ENCODE peak calls at places on chromosomes 3 and 15, in eight cellular contexts. I is GM23248, S is PC-3, H is GM12878, W is mesendoderm, F is HepG2, O is fibroblast of lung, U is H9. T is an unnamed sample. For H3K4me1, the result is how much of the 10 kb centered on the place peaks cover.

GRCh38 chr3:63908081-63908736 is 4.0 kb downstream of the SCAANT1 start:
- DNase-seq in H (no peak), F (peak), W (peak), I (peak), O (peak), S (no peak), U (no peak), T (no peak)

GRCh38 chr3:182142928-182143327 is 431.2 kb downstream of the SOX2 start:
- DNase-seq in I (no peak), W (no peak), H (no peak), U (peak), S (no peak), F (no peak), O (no peak), T (no peak)

GRCh38 chr3:171334465-171334811 is 125.8 kb downstream of the TNIK start:
- DNase-seq in O (peak), H (no peak), S (no peak), U (no peak), I (no peak), F (no peak), W (no peak), T (no peak)

GRCh38 chr3:195872800-195873199 is 35.6 kb downstream of the TNK2 start:
- DNase-seq in F (no peak), S (no peak), H (no peak), O (no peak), U (no peak), W (no peak), I (no peak), T (no peak)

GRCh38 chr3:36542186-36542585 is 161.9 kb downstream of the STAC start:
- DNase-seq in F (no peak), U (no peak), W (no peak), I (peak), S (no peak), H (no peak), O (peak), T (no peak)

GRCh38 chr15:51203797-51204196 is 109.1 kb upstream of the TNFAIP8L3 start:
- DNase-seq in F (peak), U (no peak), W (no peak), S (peak), H (no peak), I (peak), O (peak), T (no peak)

GRCh38 chr3:38137615-38138346 is 680 bp upstream of the MYD88 start:
- DNase-seq in H (no peak), I (peak), W (peak), S (no peak), F (no peak), O (peak), U (peak), T (peak)

GRCh38 chr3:188581365-188581764 is 427.4 kb downstream of the LPP start:
- DNase-seq in W (no peak), H (no peak), S (no peak), U (no peak), I (no peak), O (no peak), F (peak), T (no peak)

GRCh38 chr3:46845397-46845859 is 17.8 kb downstream of the MYL3 start:
- DNase-seq in S (peak), W (peak), F (no peak), I (peak), O (peak), H (no peak), U (peak), T (peak)
- H3K9ac ChIP-seq in S (peak), W (peak), F (no peak), I (peak), O (peak), H (peak), U (no peak), T (peak)

GRCh38 chr15:52486003-52486996 is 42.4 kb downstream of the MYO5A start:
- DNase-seq in F (no peak), W (peak), U (peak), O (peak), H (no peak), S (no peak), I (no peak), T (no peak)
- H3K4me1 ChIP-seq in F (under half), W (under half), U (under half), O (under half), H (under half), S (under half), I (under half), T (under half)

GRCh38 chr3:168506589-168506988 is 410.9 kb upstream of the GOLIM4 start:
- DNase-seq in O (no peak), S (no peak), I (no peak), H (no peak), F (no peak), W (no peak), U (no peak), T (no peak)
- H3K9ac ChIP-seq in O (no peak), S (no peak), I (no peak), H (no peak), F (no peak), W (no peak), U (no peak), T (no peak)

DNA sequence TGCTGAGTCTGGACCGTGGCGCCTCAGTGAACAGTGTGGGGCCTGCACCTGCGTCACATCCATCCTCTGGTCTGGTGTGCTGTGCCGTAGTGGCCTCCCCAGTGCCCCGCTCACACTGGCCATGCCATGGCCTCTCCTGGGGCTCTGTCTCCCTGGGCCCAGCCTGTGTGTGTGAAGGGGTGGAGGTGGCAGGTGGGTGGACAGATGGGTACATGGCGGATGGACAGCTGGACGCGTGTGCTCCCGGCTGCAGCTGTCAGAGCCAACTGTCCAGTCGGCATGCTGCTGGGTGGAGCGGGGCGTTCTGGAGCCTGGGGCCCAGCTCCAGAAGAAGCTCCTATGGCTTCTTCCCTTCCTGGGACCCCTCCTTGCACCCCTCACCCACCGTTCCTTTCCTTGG is 17.9 kb downstream of the PLXNA1 start:
- DNase-seq in S (no peak), H (no peak), W (no peak), F (no peak), I (no peak), O (no peak), U (no peak), T (no peak)
- H3K4me1 ChIP-seq in S (under half), H (under half), W (under half), F (under half), I (under half), O (under half), U (under half), T (under half)

GRCh38 chr15:28885630-28886430 is at the start of gene APBA2:
- DNase-seq in O (peak), U (peak), S (peak), W (peak), I (peak), H (no peak), F (no peak), T (no peak)
- H3K9ac ChIP-seq in O (peak), U (no peak), S (peak), W (peak), I (no peak), H (no peak), F (no peak), T (no peak)

DNA sequence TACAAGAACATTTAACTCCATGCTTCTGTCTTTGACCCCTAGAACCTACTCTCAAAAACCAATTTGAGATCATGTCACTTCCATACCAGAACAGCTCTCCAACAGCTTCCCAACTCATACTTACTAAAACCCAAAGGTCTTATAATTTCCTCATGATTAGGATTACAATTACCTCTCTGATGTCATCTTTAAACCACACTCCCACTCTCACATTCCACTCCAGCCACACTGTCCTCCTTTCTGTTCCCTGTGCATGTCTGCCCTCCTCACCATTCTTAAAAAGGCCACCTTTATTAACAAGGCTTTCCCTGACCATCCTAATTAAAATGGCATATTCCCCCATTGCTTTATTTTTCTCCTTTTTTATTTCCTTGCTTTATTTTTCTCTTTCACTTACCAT is 18.9 kb downstream of the PHC3 start:
- DNase-seq in W (no peak), F (no peak), O (peak), U (no peak), H (no peak), S (no peak), I (peak), T (no peak)
- H3K4me1 ChIP-seq in W (under half), F (under half), O (under half), U (under half), H (under half), S (under half), I (under half), T (under half)

DNA sequence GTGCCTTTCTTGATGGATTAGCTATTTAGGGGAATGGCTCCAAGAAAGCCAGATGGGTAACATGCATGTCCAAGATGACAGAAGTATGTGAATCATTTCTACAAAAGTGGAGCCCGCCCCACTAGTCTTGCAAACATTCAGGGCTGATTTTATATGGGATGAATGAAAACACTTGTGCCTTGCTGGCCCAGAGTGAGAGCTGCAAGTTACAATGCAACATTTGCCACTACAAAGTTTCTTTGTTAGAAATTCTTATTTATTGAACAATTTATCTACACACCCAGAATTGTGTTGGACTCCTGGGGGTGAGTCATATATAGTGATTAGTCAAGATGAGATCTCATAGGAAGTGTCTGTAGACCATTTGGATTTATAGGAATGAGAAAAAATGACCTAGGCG is 53.3 kb upstream of the DCBLD2 start:
- DNase-seq in W (no peak), H (no peak), I (peak), U (no peak), F (no peak), S (peak), O (peak), T (no peak)
- H3K9ac ChIP-seq in W (no peak), H (no peak), I (no peak), U (no peak), F (no peak), S (no peak), O (no peak), T (no peak)

GRCh38 chr3:71525376-71525775 is 58.2 kb downstream of the FOXP1 start:
- DNase-seq in W (no peak), I (no peak), S (no peak), F (no peak), U (no peak), O (no peak), H (no peak), T (no peak)

GRCh38 chr3:71524688-71525087 is 58.8 kb downstream of the FOXP1 start:
- DNase-seq in W (no peak), U (no peak), O (no peak), I (no peak), H (no peak), F (no peak), S (no peak), T (no peak)

GRCh38 chr3:71521940-71522876 is 61.3 kb downstream of the FOXP1 start:
- DNase-seq in O (no peak), U (no peak), I (no peak), S (peak), F (no peak), W (no peak), H (no peak), T (no peak)

GRCh38 chr3:71521021-71521352 is 62.5 kb downstream of the FOXP1 start:
- DNase-seq in H (no peak), I (no peak), S (no peak), O (no peak), W (peak), U (no peak), F (no peak), T (no peak)

DNA sequence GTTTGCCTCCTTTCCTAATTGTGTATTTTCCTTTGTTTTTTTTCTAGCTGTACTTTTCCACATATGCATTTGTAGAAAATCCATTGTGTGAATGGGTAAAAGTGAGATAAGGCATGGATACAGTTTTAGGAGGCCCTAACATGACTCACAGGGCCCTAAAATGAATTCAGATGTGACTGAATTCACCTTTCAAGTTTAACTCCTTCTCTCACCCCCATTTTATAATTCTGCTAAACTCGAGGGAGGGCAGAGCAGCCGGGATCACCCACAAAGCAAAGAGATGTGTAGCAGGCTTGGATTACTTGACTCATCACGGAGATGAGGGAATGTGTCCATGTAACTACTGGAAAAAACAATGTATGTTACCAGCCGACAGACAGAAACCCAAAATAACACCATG is 59.9 kb downstream of the FOXP1 start:
- DNase-seq in O (peak), F (no peak), U (no peak), W (no peak), H (no peak), S (no peak), I (no peak), T (no peak)
- H3K4me1 ChIP-seq in O (under half), F (under half), U (under half), W (under half), H (under half), S (under half), I (under half), T (under half)

DNA sequence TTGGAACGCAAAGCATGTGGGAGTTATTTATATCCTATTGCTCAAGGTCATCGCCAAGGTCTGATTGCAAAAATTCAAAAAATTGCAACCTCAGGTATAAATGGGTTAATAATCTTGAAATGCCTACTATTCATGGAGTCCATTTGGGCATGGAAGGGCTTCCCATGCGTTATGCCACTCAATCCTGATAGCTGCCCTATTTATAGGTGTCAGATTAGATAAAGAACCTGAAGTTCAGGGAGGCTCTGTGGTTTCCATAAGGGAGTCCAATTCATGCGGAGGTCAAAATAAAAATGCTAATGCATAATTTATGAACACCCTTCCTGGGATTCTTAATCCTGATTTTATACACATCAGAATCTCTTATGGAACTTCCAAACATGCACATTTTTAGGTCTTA is 324.3 kb upstream of the CFAP20DC start:
- DNase-seq in F (no peak), I (no peak), H (no peak), W (no peak), S (no peak), O (no peak), U (no peak), T (no peak)
- H3K9ac ChIP-seq in F (no peak), I (no peak), H (no peak), W (no peak), S (no peak), O (no peak), U (no peak), T (no peak)

T was measured in colonic mucosa.